ENCODE peak calls at places on chromosomes 2 and 18, in five cellular contexts. N is fibroblast of the aortic adventitia, P is MM.1S, K is GM12864, C is left lung. I is an unnamed sample.

GRCh38 chr18:67232406-67232805 is 284.1 kb downstream of the DSEL start:
- DNase-seq in N (peak; percentile 90), P (no peak), K (no peak), C (no peak), I (no peak)

GRCh38 chr2:73979686-73980085 is 5.0 kb upstream of the TET3 start:
- DNase-seq in N (peak; percentile 90), P (no peak), K (no peak), C (no peak), I (no peak)

GRCh38 chr2:197461073-197461472 is 7.7 kb downstream of the COQ10B start:
- DNase-seq in N (peak; percentile 60), P (no peak), K (no peak), C (no peak), I (no peak)

GRCh38 chr2:43221660-43222471 is 4.5 kb downstream of the ZFP36L2 start:
- DNase-seq in N (peak; percentile 98), P (peak; percentile 69), K (no peak), C (peak; percentile 94), I (peak; percentile 50)

GRCh38 chr18:10193446-10193845 is 261.0 kb upstream of the APCDD1 start:
- DNase-seq in N (no peak), P (no peak), K (no peak), C (no peak), I (no peak)

GRCh38 chr18:4276983-4277585 is 178.0 kb downstream of the DLGAP1 start:
- DNase-seq in N (no peak), P (peak; percentile 16), K (no peak), C (no peak), I (no peak)

GRCh38 chr2:237473474-237474453 is 13.3 kb upstream of the MLPH start:
- DNase-seq in N (no peak), P (no peak), K (no peak), C (peak; percentile 83), I (no peak)

GRCh38 chr18:23133860-23134779 is 1.2 kb upstream of the CABLES1 start:
- DNase-seq in N (no peak), P (peak; percentile 96), K (peak; percentile 70), C (peak; percentile 68), I (peak; percentile 14)

GRCh38 chr2:191610749-191611148 is 67.2 kb upstream of the NABP1 start:
- DNase-seq in N (no peak), P (no peak), K (no peak), C (no peak), I (no peak)

GRCh38 chr2:119049968-119050657 is 108.1 kb downstream of the MARCO start:
- DNase-seq in N (no peak), P (no peak), K (no peak), C (no peak), I (peak; percentile 1)

GRCh38 chr2:70995227-70995729 is 605 bp upstream of the TEX261 start:
- DNase-seq in N (peak; percentile 13), P (peak; percentile 82), K (no peak), C (no peak), I (peak; percentile 75)

GRCh38 chr2:70994055-70994444 is 623 bp downstream of the TEX261 start:
- DNase-seq in N (peak; percentile 2), P (no peak), K (no peak), C (no peak), I (no peak)

GRCh38 chr2:70993689-70993986 is 1.0 kb downstream of the TEX261 start:
- DNase-seq in N (no peak), P (no peak), K (no peak), C (no peak), I (no peak)

GRCh38 chr2:70992945-70993688 is 1.6 kb downstream of the TEX261 start:
- DNase-seq in N (no peak), P (no peak), K (no peak), C (no peak), I (peak; percentile 30)

GRCh38 chr2:70994445-70995226 is at the start of gene TEX261:
- DNase-seq in N (peak; percentile 74), P (peak; percentile 92), K (peak; percentile 47), C (peak; percentile 90), I (peak; percentile 71)
- H3K4me3 ChIP-seq in N (peak within 1 kb of the TSS; percentile 86), P (peak within 1 kb of the TSS; percentile 81), K (peak within 1 kb of the TSS; percentile 76), C (peak within 1 kb of the TSS; percentile 95), I (peak within 1 kb of the TSS; percentile 97)

GRCh38 chr2:128442891-128443302 is 124.2 kb upstream of the HS6ST1 start:
- DNase-seq in N (no peak), P (no peak), K (no peak), C (peak; percentile 55), I (no peak)

GRCh38 chr2:128441341-128442052 is 122.8 kb upstream of the HS6ST1 start:
- DNase-seq in N (no peak), P (no peak), K (no peak), C (peak; percentile 27), I (no peak)

GRCh38 chr2:128444044-128444771 is 125.5 kb upstream of the HS6ST1 start:
- DNase-seq in N (no peak), P (no peak), K (no peak), C (no peak), I (no peak)

GRCh38 chr2:128440666-128441340 is 122.1 kb upstream of the HS6ST1 start:
- DNase-seq in N (no peak), P (no peak), K (no peak), C (peak; percentile 28), I (no peak)

DNA sequence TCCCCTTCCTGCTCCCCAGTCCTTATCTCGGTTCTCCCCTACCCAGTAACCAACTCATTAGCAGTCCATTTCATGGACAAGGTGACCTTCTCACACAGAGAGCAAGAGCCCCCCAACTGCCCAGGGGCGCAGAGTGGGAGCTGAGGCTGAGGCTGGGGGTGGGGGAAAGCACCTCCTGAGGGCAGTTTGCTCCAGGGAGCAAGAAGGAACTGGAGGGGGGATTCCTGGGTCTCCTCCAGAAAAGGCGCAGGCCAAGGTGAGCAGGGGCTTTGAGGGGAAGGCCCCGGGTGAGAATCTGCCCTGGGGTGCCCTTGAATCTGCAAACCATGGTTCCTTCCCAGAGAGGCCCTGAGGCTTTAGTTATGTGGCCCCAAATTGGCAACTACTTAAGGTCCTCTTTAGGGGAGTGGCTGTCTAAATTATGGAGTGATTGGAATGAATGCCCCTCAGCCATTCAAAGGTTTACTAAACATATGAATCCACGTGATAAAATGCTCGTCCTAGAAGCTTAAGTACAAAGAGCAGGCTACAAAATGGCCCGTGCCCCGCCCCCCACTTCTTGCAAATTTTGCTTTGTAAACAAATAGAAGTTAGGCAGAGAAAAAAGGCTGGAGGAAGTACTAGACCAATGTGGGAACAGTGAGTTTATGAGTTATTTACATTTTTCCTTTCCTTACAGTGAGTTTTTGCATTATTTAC is 123.5 kb upstream of the HS6ST1 start:
- DNase-seq in N (no peak), P (no peak), K (no peak), C (peak; percentile 63), I (no peak)
- H3K4me3 ChIP-seq in N (no peak overlapping the region), P (no peak overlapping the region), K (no peak overlapping the region), C (no peak overlapping the region), I (no peak overlapping the region)

DNA sequence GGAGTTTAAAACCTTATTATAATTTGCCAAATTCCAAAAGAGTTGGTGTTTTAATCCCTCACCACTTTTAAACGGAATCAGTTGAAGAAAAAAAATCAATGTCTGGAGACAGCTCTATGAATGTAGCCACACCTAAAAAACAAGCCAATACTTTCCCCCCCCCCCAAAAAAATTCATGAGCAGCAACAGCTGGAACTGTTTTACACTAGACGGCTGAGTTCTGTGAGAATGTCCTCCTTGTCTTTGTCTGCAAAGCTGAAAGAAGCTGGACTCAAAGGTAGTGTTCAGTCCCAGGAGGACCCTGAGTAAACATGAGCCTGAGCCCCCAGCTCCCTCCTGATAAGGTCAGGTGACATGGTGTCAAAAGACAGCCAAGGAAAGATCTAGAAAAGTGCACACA is 68.2 kb downstream of the ZNF521 start:
- DNase-seq in N (peak; percentile 31), P (no peak), K (no peak), C (no peak), I (no peak)
- H3K4me3 ChIP-seq in N (no peak overlapping the region), P (no peak overlapping the region), K (no peak overlapping the region), C (no peak overlapping the region), I (no peak overlapping the region)

GRCh38 chr2:158130832-158131473 is 29.3 kb downstream of the UPP2 start:
- DNase-seq in N (no peak), P (no peak), K (no peak), C (no peak), I (no peak)

GRCh38 chr2:158134655-158135054 is 33.0 kb downstream of the UPP2 start:
- DNase-seq in N (no peak), P (no peak), K (no peak), C (no peak), I (no peak)

GRCh38 chr2:158131919-158132566 is 30.4 kb downstream of the UPP2 start:
- DNase-seq in N (no peak), P (no peak), K (no peak), C (no peak), I (no peak)

GRCh38 chr2:158131483-158131912 is 29.8 kb downstream of the UPP2 start:
- DNase-seq in N (no peak), P (no peak), K (no peak), C (no peak), I (no peak)

DNA sequence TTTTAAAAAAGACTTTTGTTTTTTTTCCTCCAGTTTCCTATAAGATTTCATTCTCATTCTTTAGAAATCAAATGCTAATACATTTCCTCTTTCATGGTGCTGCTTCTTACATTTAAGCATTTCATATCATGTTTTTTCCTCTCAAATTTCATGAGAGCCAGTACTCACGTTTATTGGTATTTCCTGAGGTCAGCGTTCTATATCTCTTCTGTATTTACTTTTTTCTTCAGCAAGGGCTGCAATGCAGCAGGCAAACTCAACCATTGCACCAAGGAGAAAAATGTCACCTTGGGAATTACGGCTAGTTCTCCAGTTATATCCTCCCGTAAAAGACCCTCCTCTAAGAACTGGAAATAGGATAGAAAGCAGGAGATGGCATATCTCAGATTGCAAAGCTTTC is 32.4 kb downstream of the UPP2 start:
- DNase-seq in N (no peak), P (no peak), K (no peak), C (no peak), I (no peak)
- H3K4me3 ChIP-seq in N (no peak overlapping the region), P (no peak overlapping the region), K (no peak overlapping the region), C (no peak overlapping the region), I (no peak overlapping the region)

GRCh38 chr2:201436141-201436540 is 15.1 kb downstream of the TRAK2 start:
- DNase-seq in N (no peak), P (no peak), K (no peak), C (no peak), I (no peak)

GRCh38 chr2:201430839-201431238 is 20.4 kb downstream of the TRAK2 start:
- DNase-seq in N (no peak), P (no peak), K (no peak), C (no peak), I (no peak)

GRCh38 chr2:201433389-201433995 is 17.8 kb downstream of the TRAK2 start:
- DNase-seq in N (no peak), P (no peak), K (no peak), C (no peak), I (peak; percentile 79)

GRCh38 chr2:201432551-201433388 is 18.5 kb downstream of the TRAK2 start:
- DNase-seq in N (peak; percentile 90), P (no peak), K (no peak), C (no peak), I (no peak)

DNA sequence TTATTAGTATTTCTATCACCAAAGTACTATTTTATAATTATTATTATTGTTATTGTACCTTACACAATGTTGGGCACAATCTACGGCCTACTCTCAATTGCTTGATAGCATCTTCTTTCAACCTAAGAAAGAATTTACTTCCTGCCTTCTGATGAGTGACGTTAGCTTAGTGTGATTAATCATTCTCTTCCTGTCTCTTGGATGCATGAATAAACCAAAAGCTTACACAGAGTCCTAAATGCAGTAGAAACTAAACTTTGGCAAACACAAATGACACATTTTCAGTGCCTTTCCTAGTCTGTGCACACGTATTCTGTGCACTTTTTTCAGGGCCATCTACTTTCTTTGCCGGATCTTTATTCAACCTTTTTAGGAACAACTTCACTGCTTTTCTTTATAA is 19.2 kb downstream of the TRAK2 start:
- DNase-seq in N (peak; percentile 62), P (no peak), K (no peak), C (no peak), I (peak; percentile 68)
- H3K4me3 ChIP-seq in N (no peak overlapping the region), P (no peak overlapping the region), K (no peak overlapping the region), C (no peak overlapping the region), I (no peak overlapping the region)